ENCODE peak calls at places on chromosome X, in four cellular contexts. U is IMR-90, W is H1, G is mesendoderm. M is an unnamed sample.

GRCh38 chrX:40272786-40273185 is 175.0 kb upstream of the BCOR start:
- DNase-seq in U (no peak), W (no peak), G (peak), M (no peak)

GRCh38 chrX:19758536-19758935 is 128.9 kb downstream of the SH3KBP1 start:
- DNase-seq in U (no peak), W (no peak), G (peak), M (no peak)

GRCh38 chrX:15202458-15203177 is 67.3 kb downstream of the ASB9 start:
- DNase-seq in U (no peak), W (no peak), G (no peak), M (no peak)

GRCh38 chrX:14779589-14779988 is 93.3 kb downstream of the FANCB start:
- DNase-seq in U (no peak), W (no peak), G (no peak), M (no peak)

GRCh38 chrX:135340827-135341226 is 31.5 kb downstream of the ETDC start:
- DNase-seq in U (peak), W (no peak), G (no peak), M (no peak)

GRCh38 chrX:15530318-15530717 is 29.7 kb downstream of the BMX start:
- DNase-seq in U (no peak), W (no peak), G (peak), M (no peak)

GRCh38 chrX:15336023-15336413 is 695 bp upstream of the PIGA start:
- DNase-seq in U (peak), W (no peak), G (peak), M (no peak)

GRCh38 chrX:48676893-48677270 is 6.7 kb upstream of the WAS start:
- DNase-seq in U (no peak), W (no peak), G (peak), M (peak)

GRCh38 chrX:22220941-22221340 is 51.8 kb upstream of the CBLL2 start:
- DNase-seq in U (peak), W (no peak), G (peak), M (no peak)

GRCh38 chrX:136310411-136310810 is 9.6 kb downstream of the ADGRG4 start:
- DNase-seq in U (peak), W (peak), G (peak), M (no peak)

GRCh38 chrX:30949554-30949953 is 60.5 kb upstream of the TAB3 start:
- DNase-seq in U (no peak), W (no peak), G (peak), M (peak)

GRCh38 chrX:144293229-144293628 is 409.4 kb downstream of the UBE2NL start:
- DNase-seq in U (no peak), W (no peak), G (no peak), M (no peak)

GRCh38 chrX:57918750-57919436 is 8.6 kb upstream of the ZXDA start:
- DNase-seq in U (peak), W (no peak), G (peak), M (no peak)

GRCh38 chrX:155094468-155095061 is 23.3 kb downstream of the BRCC3 start:
- DNase-seq in U (peak), W (no peak), G (peak), M (no peak)

GRCh38 chrX:32778965-32779364 is 432.4 kb downstream of the DMD start:
- DNase-seq in U (no peak), W (no peak), G (no peak), M (no peak)

GRCh38 chrX:80430826-80431501 is 10.7 kb downstream of the TENT5D start:
- DNase-seq in U (no peak), W (no peak), G (peak), M (no peak)

GRCh38 chrX:100721328-100721727 is 10.6 kb downstream of the SYTL4 start:
- DNase-seq in U (no peak), W (no peak), G (no peak), M (no peak)

GRCh38 chrX:68894513-68895338 is 65.9 kb downstream of the EFNB1 start:
- DNase-seq in U (peak), W (no peak), G (peak), M (peak)

GRCh38 chrX:145190801-145191389 is 56.4 kb upstream of the SPANXN1 start:
- DNase-seq in U (no peak), W (no peak), G (no peak), M (no peak)

GRCh38 chrX:40012039-40012799 is 85.5 kb downstream of the BCOR start:
- DNase-seq in U (peak), W (no peak), G (no peak), M (peak)

GRCh38 chrX:119488749-119489148 is 20.5 kb downstream of the SLC25A5 start:
- DNase-seq in U (peak), W (no peak), G (peak), M (no peak)

GRCh38 chrX:16882188-16882587 is 12.0 kb upstream of the RBBP7 start:
- DNase-seq in U (peak), W (no peak), G (no peak), M (no peak)

GRCh38 chrX:45711231-45711630 is 510.6 kb upstream of the DIPK2B start:
- DNase-seq in U (peak), W (no peak), G (no peak), M (no peak)

DNA sequence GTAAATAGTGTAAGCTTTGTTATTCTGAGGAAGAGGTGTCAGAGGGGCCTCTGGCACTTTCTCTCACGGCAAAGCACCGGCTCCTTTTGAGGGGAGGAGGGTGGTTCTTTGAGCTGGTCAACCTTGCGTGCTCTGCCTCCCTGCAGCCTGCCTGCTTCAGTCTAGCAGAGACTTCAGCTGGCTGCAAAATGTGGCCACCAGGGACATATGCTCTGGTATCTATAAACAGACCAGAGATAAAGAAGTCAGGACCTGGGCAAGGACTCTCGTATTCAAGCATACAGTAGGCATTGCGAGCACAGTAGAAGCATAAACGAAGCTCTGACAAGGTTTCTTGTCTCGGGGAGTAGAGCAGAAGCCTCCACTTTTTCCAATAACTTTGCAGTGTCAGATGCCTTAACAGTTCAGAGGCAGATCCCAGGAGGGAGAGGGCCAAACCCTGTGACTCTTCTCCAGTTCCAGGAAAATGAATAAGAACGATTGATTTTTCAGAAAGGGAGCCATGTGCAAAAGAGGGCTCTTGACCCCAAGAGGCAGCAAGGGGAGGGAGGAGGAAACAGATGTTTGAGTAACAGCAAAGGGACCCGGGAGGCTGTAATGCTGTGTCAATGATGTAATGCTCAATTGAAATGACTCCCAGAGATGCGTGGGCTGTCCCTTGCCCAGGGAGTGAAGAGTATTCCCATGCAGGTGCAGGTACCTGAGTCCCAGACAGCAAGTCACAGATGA is 57.9 kb upstream of the TEX13D start:
- DNase-seq in U (no peak), W (no peak), G (peak), M (peak)
- H3K56ac ChIP-seq in U (no peak), W (no peak), G (no peak), M (no peak)

DNA sequence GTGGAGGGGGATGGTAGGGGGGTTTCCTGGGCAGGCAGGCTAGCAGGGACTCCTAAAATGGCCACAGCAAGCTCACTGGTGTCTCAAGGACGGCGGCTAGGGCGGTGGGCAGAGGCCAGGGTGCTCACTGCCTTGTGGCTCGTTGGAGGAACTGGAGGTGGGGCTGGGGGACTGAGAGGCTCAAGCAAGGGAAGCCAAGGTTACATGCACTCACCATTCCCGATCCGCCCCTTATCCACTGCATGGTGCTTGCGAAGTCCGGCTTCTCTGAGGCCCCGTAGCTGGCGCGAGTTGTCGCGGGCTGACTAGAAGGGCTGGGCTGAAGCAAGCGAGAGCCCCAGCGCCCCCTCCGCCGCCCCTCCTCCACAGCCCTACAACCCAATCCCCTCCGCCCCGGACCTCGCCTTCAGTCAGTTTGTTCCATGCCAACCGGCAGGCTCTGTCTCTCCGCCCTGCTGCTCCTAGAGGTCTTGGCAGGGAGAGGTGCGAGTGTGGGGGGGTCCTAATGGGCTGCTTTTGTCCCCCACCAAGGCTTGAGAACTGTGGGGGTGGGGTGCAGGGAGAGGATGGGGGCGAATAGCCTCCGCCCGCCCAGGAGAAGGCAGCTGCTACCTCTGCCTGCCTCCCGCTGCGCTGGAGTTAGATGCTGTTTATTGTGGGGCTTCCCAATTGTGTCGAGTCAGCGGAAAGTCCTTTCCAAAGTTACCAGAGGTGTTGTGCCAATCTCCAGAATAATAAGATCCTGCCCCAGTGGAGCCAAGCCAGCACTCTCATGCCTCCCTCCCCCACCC is at the start of gene ARHGEF9:
- DNase-seq in U (no peak), W (peak), G (peak), M (peak)
- H3K56ac ChIP-seq in U (no peak), W (peak), G (peak), M (no peak)

GRCh38 chrX:112520124-112520523 is 159.6 kb downstream of the LHFPL1 start:
- DNase-seq in U (no peak), W (no peak), G (no peak), M (no peak)
- H3K56ac ChIP-seq in U (no peak), W (no peak), G (no peak), M (no peak)

GRCh38 chrX:139881130-139881529 is 51.7 kb downstream of the ATP11C start:
- DNase-seq in U (peak), W (no peak), G (peak), M (no peak)
- H3K56ac ChIP-seq in U (no peak), W (no peak), G (no peak), M (no peak)

M was measured in H9.